ENCODE peak calls at places on chromosomes 4 and X, in four cellular contexts. Z, D, T and A are unnamed samples.

GRCh38 chr4:130808492-130808891 is 1712.5 kb downstream of the C4orf33 start:
- DNase-seq in D (peak), T (no peak), Z (no peak), A (peak)

GRCh38 chrX:69189972-69190371 is 24.7 kb upstream of the PJA1 start:
- DNase-seq in D (no peak), T (no peak), Z (no peak), A (no peak)

GRCh38 chr4:118329849-118330248 is 23.0 kb downstream of the PRSS12 start:
- DNase-seq in D (no peak), Z (no peak), T (no peak), A (no peak)

GRCh38 chr4:153483432-153484418 is 17.6 kb downstream of the TMEM131L start:
- DNase-seq in Z (no peak), D (no peak), T (no peak), A (no peak)

GRCh38 chr4:64883087-64883926 is 474.1 kb upstream of the TECRL start:
- DNase-seq in T (no peak), D (no peak), Z (no peak), A (no peak)

GRCh38 chr4:4492161-4492847 is 49.5 kb downstream of the STX18 start:
- DNase-seq in Z (peak), D (peak), T (no peak), A (no peak)

GRCh38 chr4:106986486-106986885 is 49.6 kb downstream of the DKK2 start:
- DNase-seq in Z (peak), D (peak), T (no peak), A (no peak)

GRCh38 chr4:102263024-102263787 is 82.1 kb downstream of the SLC39A8 start:
- DNase-seq in Z (no peak), T (peak), D (peak), A (no peak)

GRCh38 chr4:12123709-12124108 is 695.0 kb upstream of the HS3ST1 start:
- DNase-seq in Z (no peak), T (no peak), D (no peak), A (no peak)

GRCh38 chrX:124231454-124231853 is 101.0 kb upstream of the TEX13D start:
- DNase-seq in Z (no peak), D (no peak), T (no peak), A (no peak)

GRCh38 chr4:25258980-25259578 is 25.2 kb downstream of the PI4K2B start:
- DNase-seq in T (no peak), D (peak), Z (no peak), A (no peak)

GRCh38 chr4:156182269-156182668 is 228.6 kb upstream of the CTSO start:
- DNase-seq in D (no peak), T (no peak), Z (no peak), A (no peak)

GRCh38 chrX:47311857-47312774 is 58.3 kb upstream of the ZNF157 start:
- DNase-seq in D (peak), T (peak), Z (peak), A (peak)

GRCh38 chrX:118974908-118975671 is 672 bp downstream of the LONRF3 start:
- DNase-seq in T (peak), D (no peak), Z (no peak), A (peak)

GRCh38 chr4:77172336-77172735 is 15.3 kb downstream of the CCNG2 start:
- DNase-seq in T (no peak), D (peak), Z (peak), A (no peak)

GRCh38 chrX:66110112-66110511 is 53.9 kb upstream of the HEPH start:
- DNase-seq in Z (no peak), T (no peak), D (no peak), A (peak)

GRCh38 chrX:129523076-129524055 is at the start of gene SMARCA1:
- DNase-seq in D (peak), T (peak), Z (no peak), A (peak)

GRCh38 chrX:19089555-19090040 is 32.7 kb downstream of the ADGRG2 start:
- DNase-seq in Z (no peak), D (no peak), T (no peak), A (no peak)

GRCh38 chr4:95118507-95118906 is 360.8 kb downstream of the BMPR1B start:
- DNase-seq in T (no peak), D (no peak), Z (no peak), A (no peak)

GRCh38 chr4:103720661-103721060 is 876 bp upstream of the TACR3 start:
- DNase-seq in Z (no peak), D (no peak), T (no peak), A (no peak)

GRCh38 chr4:103719320-103720204 is at the start of gene TACR3:
- DNase-seq in D (no peak), Z (no peak), T (no peak), A (peak)

GRCh38 chr4:103721251-103721650 is 1.5 kb upstream of the TACR3 start:
- DNase-seq in T (no peak), Z (no peak), D (no peak), A (no peak)

GRCh38 chr4:103718993-103719319 is 829 bp downstream of the TACR3 start:
- DNase-seq in Z (no peak), D (no peak), T (no peak), A (no peak)
- TF ChIP-seq CTCF in Z (no peak), D (no peak), T (no peak), A (no peak)

GRCh38 chr4:139167774-139168444 is 9.1 kb downstream of the ELF2 start:
- DNase-seq in T (no peak), D (peak), Z (no peak), A (no peak)
- TF ChIP-seq CTCF in T (peak), D (peak), Z (peak), A (peak)

GRCh38 chr4:141705747-141706377 is 69.5 kb downstream of the IL15 start:
- DNase-seq in T (no peak), D (no peak), Z (no peak), A (no peak)

GRCh38 chr4:141705048-141705746 is 68.8 kb downstream of the IL15 start:
- DNase-seq in Z (no peak), T (no peak), D (no peak), A (no peak)

GRCh38 chr4:141702472-141703182 is 66.2 kb downstream of the IL15 start:
- DNase-seq in T (no peak), Z (no peak), D (no peak), A (no peak)

GRCh38 chr4:141706445-141706844 is 70.1 kb downstream of the IL15 start:
- DNase-seq in D (no peak), Z (no peak), T (no peak), A (no peak)

DNA sequence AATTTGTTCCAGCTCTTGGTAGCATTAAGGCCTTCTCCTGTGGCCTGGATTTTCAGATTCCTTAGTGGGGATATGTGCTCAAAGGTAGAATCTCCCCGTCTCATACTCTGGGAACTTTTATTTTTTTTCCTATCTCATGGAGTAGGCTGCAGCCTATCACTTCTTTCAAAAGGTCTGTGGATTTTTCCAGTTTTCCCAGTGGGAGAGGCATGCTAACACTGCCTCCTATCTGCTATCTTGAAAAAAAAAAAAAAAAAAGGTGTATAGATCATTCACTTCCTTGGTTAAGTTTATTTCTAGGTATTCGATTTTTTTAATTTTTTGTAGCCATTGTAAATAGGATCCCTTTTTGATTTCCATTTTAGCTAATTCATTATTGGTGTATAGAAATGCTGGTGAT is 67.1 kb downstream of the IL15 start:
- DNase-seq in T (no peak), Z (no peak), D (no peak), A (no peak)
- TF ChIP-seq CTCF in T (no peak), Z (no peak), D (peak), A (no peak)

DNA sequence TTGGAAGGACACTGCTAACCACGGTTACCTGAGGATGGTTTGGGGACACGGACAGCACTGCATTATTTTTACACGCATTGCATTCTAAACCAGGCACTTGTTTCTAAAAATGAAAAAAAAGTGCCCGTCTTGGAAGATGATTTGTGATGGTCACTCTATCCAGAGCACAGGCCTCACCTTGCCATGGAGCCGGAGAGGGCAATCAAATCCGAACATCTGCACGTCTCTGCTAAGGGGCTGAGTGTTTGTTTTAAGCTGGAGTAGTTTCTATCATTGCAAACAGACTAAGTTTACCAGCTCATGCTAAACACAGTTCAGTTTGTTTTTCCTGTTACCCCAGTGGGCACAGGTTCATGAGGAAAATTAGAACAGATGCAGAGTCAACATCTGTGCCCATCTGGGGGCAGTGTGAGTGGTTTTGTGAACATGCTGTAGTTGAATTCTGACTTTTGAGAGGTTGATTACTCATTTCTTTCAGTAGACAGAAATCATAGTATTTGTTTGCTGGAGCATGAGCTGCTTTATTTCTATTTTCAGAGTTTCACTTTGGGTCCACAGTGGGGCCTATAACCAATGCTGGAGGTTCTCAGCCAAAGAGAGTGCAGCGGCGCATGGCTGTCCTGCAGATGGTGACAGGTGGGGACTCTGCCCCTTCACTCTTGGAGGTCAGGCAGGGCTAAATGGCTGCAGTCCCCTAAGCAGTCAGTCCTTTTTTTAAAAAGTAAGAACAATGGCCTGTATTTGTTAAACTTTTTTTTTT is 65.4 kb upstream of the ENPP6 start:
- DNase-seq in T (no peak), D (no peak), Z (no peak), A (no peak)
- TF ChIP-seq CTCF in T (no peak), D (no peak), Z (no peak), A (no peak)

GRCh38 chr4:41957634-41958033 is 22.4 kb downstream of the TMEM33 start:
- DNase-seq in D (no peak), Z (no peak), T (no peak), A (no peak)
- TF ChIP-seq CTCF in D (peak), Z (peak), T (peak), A (peak)

GRCh38 chr4:132565542-132565941 is 583.6 kb upstream of the PCDH10 start:
- DNase-seq in D (no peak), T (no peak), Z (no peak), A (no peak)

GRCh38 chr4:132564920-132565319 is 584.2 kb upstream of the PCDH10 start:
- DNase-seq in T (no peak), Z (no peak), D (no peak), A (no peak)
- TF ChIP-seq CTCF in T (peak), Z (no peak), D (no peak), A (no peak)

DNA sequence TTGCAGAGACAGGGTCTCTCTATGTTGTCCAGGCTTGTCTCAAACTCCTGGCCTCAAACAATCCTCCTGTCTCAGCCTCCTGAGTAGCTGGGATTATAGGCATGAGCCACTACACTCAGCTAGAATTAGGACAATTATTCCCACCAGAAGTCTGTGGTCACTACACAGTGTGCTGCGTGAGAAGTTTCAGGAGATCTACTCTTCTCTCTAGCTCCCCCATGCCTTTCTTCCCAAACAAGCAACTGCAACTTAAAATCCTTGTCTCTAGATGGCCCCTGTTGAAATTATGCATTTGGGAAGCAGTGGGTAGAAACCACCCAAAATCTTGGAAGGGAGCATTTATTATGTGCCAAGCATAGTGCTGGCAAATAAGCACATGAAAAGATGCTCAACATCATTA is 21.1 kb upstream of the MAP7D3 start:
- DNase-seq in Z (no peak), D (no peak), T (no peak), A (no peak)
- TF ChIP-seq CTCF in Z (peak), D (peak), T (no peak), A (no peak)